ENCODE peak calls at places on chromosomes 5 and 9, in five cellular contexts. B is transverse colon; O is CD4-positive, alpha-beta T cell; C is BJ; D is breast epithelium. Q is an unnamed sample.

GRCh38 chr9:123568691-123569342 is 212.8 kb downstream of the CRB2 start:
- DNase-seq in B (no peak), D (no peak), C (peak), O (no peak), Q (peak)

GRCh38 chr5:26329562-26330189 is 708.7 kb downstream of the CDH9 start:
- DNase-seq in C (no peak), B (no peak), D (no peak), O (no peak), Q (no peak)

GRCh38 chr5:39570418-39571027 is 145.7 kb upstream of the DAB2 start:
- DNase-seq in O (no peak), D (no peak), C (no peak), B (no peak), Q (peak)

GRCh38 chr9:97529363-97530076 is 28.1 kb downstream of the TMOD1 start:
- DNase-seq in D (no peak), B (no peak), O (no peak), C (no peak), Q (no peak)

GRCh38 chr5:40166757-40167156 is 513.0 kb upstream of the PTGER4 start:
- DNase-seq in B (no peak), C (no peak), D (no peak), O (no peak), Q (no peak)

GRCh38 chr5:132489051-132489770 is 1.4 kb downstream of the IRF1 start:
- DNase-seq in D (no peak), O (no peak), B (peak), C (no peak), Q (no peak)

GRCh38 chr5:171957591-171958251 is 48.7 kb downstream of the FBXW11 start:
- DNase-seq in B (no peak), O (no peak), C (no peak), D (no peak), Q (no peak)

GRCh38 chr5:169197343-169197742 is 103.6 kb downstream of the SLIT3 start:
- DNase-seq in O (no peak), B (peak), C (no peak), D (no peak), Q (no peak)

GRCh38 chr9:94937214-94937903 is 210.9 kb downstream of the AOPEP start:
- DNase-seq in D (no peak), B (no peak), O (no peak), C (peak), Q (peak)

GRCh38 chr5:31416547-31416946 is 115.3 kb downstream of the DROSHA start:
- DNase-seq in B (no peak), O (no peak), D (no peak), C (no peak), Q (no peak)

GRCh38 chr5:177483042-177483441 is 9.6 kb upstream of the DBN1 start:
- DNase-seq in C (no peak), D (no peak), B (no peak), O (no peak), Q (no peak)

GRCh38 chr5:61071565-61071964 is 90.7 kb downstream of the SMIM15 start:
- DNase-seq in D (no peak), B (no peak), C (no peak), O (no peak), Q (no peak)

GRCh38 chr9:135565141-135565628 is 3.6 kb downstream of the PAEP start:
- DNase-seq in D (no peak), B (no peak), O (no peak), C (no peak), Q (no peak)

GRCh38 chr5:132425975-132426524 is 56.5 kb downstream of the SLC22A5 start:
- DNase-seq in D (no peak), B (no peak), O (no peak), C (no peak), Q (no peak)

GRCh38 chr9:100090880-100091279 is 7.9 kb downstream of the ERP44 start:
- DNase-seq in D (no peak), B (no peak), O (no peak), C (no peak), Q (no peak)

GRCh38 chr9:93244510-93245436 is 60.8 kb downstream of the WNK2 start:
- DNase-seq in B (peak), C (no peak), O (no peak), D (no peak), Q (no peak)

GRCh38 chr9:35683323-35683722 is 6.4 kb downstream of the TPM2 start:
- DNase-seq in O (no peak), C (no peak), B (no peak), D (no peak), Q (no peak)

GRCh38 chr9:81174023-81174422 is 515.3 kb downstream of the TLE1 start:
- DNase-seq in O (no peak), B (no peak), C (no peak), D (no peak), Q (no peak)
- TF ChIP-seq CTCF in O (no peak), B (no peak), C (no peak), D (no peak), Q (no peak)

GRCh38 chr5:129996896-129997295 is 92.6 kb downstream of the CHSY3 start:
- DNase-seq in B (no peak), O (no peak), D (no peak), C (peak), Q (no peak)

GRCh38 chr5:130000460-130000859 is 96.2 kb downstream of the CHSY3 start:
- DNase-seq in O (no peak), C (no peak), D (no peak), B (no peak), Q (no peak)

GRCh38 chr5:130002876-130003275 is 98.6 kb downstream of the CHSY3 start:
- DNase-seq in B (no peak), D (no peak), C (no peak), O (no peak), Q (no peak)

DNA sequence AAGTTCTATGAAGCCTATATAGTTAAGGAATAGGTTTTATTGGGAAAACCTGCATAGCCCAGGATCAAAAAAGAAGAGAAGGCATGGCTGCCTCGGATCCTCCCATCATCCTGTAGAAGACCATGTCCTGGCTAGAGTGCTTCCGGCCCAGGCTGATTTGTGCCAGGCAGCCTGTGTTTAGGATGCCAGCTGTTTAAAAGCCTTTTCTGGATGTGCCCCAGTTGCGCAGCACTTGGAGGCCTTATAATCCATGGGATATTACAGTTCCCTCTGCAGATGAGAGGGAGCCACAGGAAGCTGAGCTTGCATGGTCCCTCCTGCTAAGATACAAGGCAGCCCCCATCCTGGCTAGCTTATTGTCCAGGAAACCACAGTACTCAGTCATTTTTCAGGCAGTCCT is 97.9 kb downstream of the CHSY3 start:
- DNase-seq in D (no peak), O (no peak), C (no peak), B (no peak), Q (no peak)
- TF ChIP-seq CTCF in D (no peak), O (no peak), C (no peak), B (no peak), Q (no peak)

GRCh38 chr9:73200694-73201432 is 49.2 kb downstream of the ANXA1 start:
- DNase-seq in C (no peak), B (no peak), O (no peak), D (no peak), Q (no peak)
- TF ChIP-seq CTCF in C (peak), B (peak), O (peak), D (no peak), Q (peak)

GRCh38 chr5:150398432-150399157 is 14.1 kb downstream of the CD74 start:
- DNase-seq in D (no peak), B (peak), C (no peak), O (no peak), Q (no peak)

GRCh38 chr5:150396247-150396646 is 16.5 kb downstream of the CD74 start:
- DNase-seq in D (no peak), C (no peak), O (no peak), B (no peak), Q (no peak)

GRCh38 chr5:150399158-150400019 is 13.3 kb downstream of the CD74 start:
- DNase-seq in O (no peak), B (no peak), D (no peak), C (no peak), Q (no peak)

GRCh38 chr5:150400020-150400326 is 12.7 kb downstream of the CD74 start:
- DNase-seq in C (no peak), O (no peak), D (no peak), B (no peak), Q (no peak)

GRCh38 chr5:150397749-150398431 is 14.8 kb downstream of the CD74 start:
- DNase-seq in O (no peak), C (no peak), B (no peak), D (no peak), Q (no peak)
- TF ChIP-seq CTCF in O (no peak), C (no peak), B (no peak), D (no peak), Q (no peak)

Q was measured in HFF-Myc.